ENCODE peak calls at places on chromosomes 4 and X, in four cellular contexts. I is H1, T is GM12878, K is HepG2. F is an unnamed sample.

GRCh38 chr4:86718152-86718551 is 124.0 kb downstream of the PTPN13 start:
- DNase-seq in T (no peak), I (no peak), K (no peak), F (no peak)

GRCh38 chr4:148006025-148006424 is 274.1 kb downstream of the ARHGAP10 start:
- DNase-seq in K (no peak), T (no peak), I (no peak), F (no peak)

GRCh38 chr4:5783486-5783885 is 72.5 kb downstream of the EVC start:
- DNase-seq in I (peak), K (no peak), T (no peak), F (no peak)

GRCh38 chrX:13791559-13791958 is 25.3 kb downstream of the GPM6B start:
- DNase-seq in I (no peak), K (no peak), T (no peak), F (no peak)

GRCh38 chr4:140943486-140943885 is 187.3 kb upstream of the TBC1D9 start:
- DNase-seq in I (no peak), T (no peak), K (no peak), F (no peak)

GRCh38 chr4:79576480-79576803 is 168.4 kb upstream of the GK2 start:
- DNase-seq in T (no peak), I (no peak), K (peak), F (peak)

GRCh38 chr4:11428701-11429571 is at the start of gene HS3ST1:
- DNase-seq in T (no peak), K (no peak), I (peak), F (no peak)

GRCh38 chr4:700587-701264 is 4.9 kb upstream of the PCGF3 start:
- DNase-seq in K (peak), T (no peak), I (no peak), F (no peak)

GRCh38 chr4:54588404-54588803 is 69.4 kb upstream of the KIT start:
- DNase-seq in K (no peak), I (no peak), T (no peak), F (peak)

GRCh38 chrX:140318306-140318705 is 186.6 kb downstream of the SOX3 start:
- DNase-seq in T (no peak), I (no peak), K (no peak), F (no peak)

GRCh38 chr4:3582091-3582475 is 49.9 kb upstream of the LRPAP1 start:
- DNase-seq in K (no peak), I (no peak), T (no peak), F (no peak)

GRCh38 chr4:16225139-16225538 is 1.1 kb downstream of the TAPT1 start:
- DNase-seq in I (no peak), T (no peak), K (no peak), F (no peak)

GRCh38 chr4:23202712-23203247 is 510.0 kb downstream of the GBA3 start:
- DNase-seq in T (no peak), I (no peak), K (no peak), F (no peak)

GRCh38 chrX:25144043-25144940 is 128.5 kb upstream of the ARX start:
- DNase-seq in I (peak), T (no peak), K (peak), F (peak)

GRCh38 chrX:136488706-136489105 is 959 bp downstream of the BRS3 start:
- DNase-seq in T (no peak), K (no peak), I (no peak), F (no peak)

GRCh38 chr4:166658585-166658984 is 575.7 kb downstream of the SPOCK3 start:
- DNase-seq in K (no peak), I (no peak), T (peak), F (no peak)

GRCh38 chr4:96356591-96357360 is 516.9 kb downstream of the PDHA2 start:
- DNase-seq in I (no peak), T (no peak), K (no peak), F (no peak)

GRCh38 chr4:101277661-101278060 is 69.7 kb downstream of the PPP3CA start:
- DNase-seq in T (no peak), K (no peak), I (no peak), F (no peak)

GRCh38 chr4:791866-792630 is 33.9 kb downstream of the CPLX1 start:
- DNase-seq in I (no peak), T (no peak), K (no peak), F (peak)

GRCh38 chrX:144616317-144616716 is 631.0 kb upstream of the SPANXN1 start:
- DNase-seq in K (no peak), I (no peak), T (no peak), F (no peak)

GRCh38 chr4:94452476-94453300 is 946 bp downstream of the PDLIM5 start:
- DNase-seq in I (peak), K (peak), T (no peak), F (peak)

GRCh38 chr4:7987148-7987989 is 47.7 kb upstream of the AFAP1 start:
- DNase-seq in I (peak), K (peak), T (peak), F (peak)

GRCh38 chr4:7985891-7986441 is 46.3 kb upstream of the AFAP1 start:
- DNase-seq in K (peak), I (no peak), T (no peak), F (no peak)

GRCh38 chr4:7988437-7988836 is 48.8 kb upstream of the AFAP1 start:
- DNase-seq in I (no peak), T (no peak), K (no peak), F (no peak)

GRCh38 chr4:7992846-7993245 is 53.2 kb upstream of the AFAP1 start:
- DNase-seq in T (no peak), K (no peak), I (no peak), F (no peak)

GRCh38 chr4:7989654-7990053 is 50.0 kb upstream of the AFAP1 start:
- DNase-seq in K (no peak), T (no peak), I (no peak), F (no peak)
- TF ChIP-seq HDAC6 in K (no peak), T (no peak), I (no peak), F (no peak)

GRCh38 chr4:158724647-158725046 is 1.5 kb upstream of the PPID start:
- DNase-seq in K (no peak), I (no peak), T (no peak), F (no peak)

GRCh38 chr4:158728256-158728655 is 5.1 kb upstream of the PPID start:
- DNase-seq in T (no peak), K (no peak), I (no peak), F (no peak)

GRCh38 chr4:158722917-158723793 is at the start of gene PPID:
- DNase-seq in K (peak), I (peak), T (peak), F (peak)

GRCh38 chr4:158721680-158722079 is 1.5 kb downstream of the PPID start:
- DNase-seq in T (no peak), K (no peak), I (no peak), F (no peak)

DNA sequence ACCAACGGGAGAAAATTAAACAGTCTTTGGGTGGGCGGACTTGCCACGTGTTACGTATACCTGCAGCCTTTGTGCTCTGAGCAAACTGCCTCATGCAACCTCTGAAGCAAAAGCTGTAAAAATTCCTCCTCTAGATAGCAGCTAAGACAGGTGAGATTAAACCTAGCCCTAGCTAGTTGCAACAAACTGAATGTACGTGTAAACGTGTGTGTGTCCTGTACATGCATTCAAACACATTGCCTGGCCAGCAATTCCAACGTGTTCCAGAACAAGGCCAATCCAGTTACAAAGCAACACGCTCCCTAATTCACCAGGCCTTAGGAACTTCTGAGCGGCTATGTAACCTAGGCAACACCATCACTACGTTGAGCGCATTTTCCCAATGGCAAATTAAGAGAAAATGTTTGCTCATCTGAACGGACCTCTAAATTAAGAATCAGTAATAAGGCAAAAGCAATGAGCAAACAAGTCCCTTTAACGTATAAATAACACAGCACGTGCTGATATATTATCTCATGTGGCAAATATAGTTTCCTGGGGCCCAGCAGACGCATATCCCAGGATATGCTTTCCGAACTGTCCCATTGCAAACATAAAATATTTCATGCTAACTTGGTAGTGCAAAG is 792 bp downstream of the PPID start:
- DNase-seq in T (peak), I (no peak), K (peak), F (peak)
- TF ChIP-seq HDAC6 in T (no peak), I (no peak), K (no peak), F (no peak)

DNA sequence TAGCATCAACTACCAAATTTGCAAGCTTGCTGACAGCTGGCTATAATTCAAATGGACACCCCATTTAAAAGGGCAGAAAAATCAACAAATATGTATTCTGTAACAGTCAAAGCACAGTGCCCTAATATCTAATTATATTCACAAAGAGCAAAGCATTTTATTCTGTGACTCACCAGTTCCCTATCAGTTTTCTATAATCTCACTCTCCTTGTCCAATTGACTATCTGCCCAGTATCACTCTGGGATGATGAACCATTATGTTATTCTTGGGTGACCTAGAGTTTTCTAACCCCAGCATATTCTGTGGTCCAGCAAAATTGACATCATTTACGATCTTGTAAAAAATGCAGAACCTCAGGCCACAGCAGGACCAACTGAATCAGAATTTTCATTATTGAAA is 82.0 kb upstream of the FREM3 start:
- DNase-seq in I (no peak), K (no peak), T (no peak), F (no peak)
- TF ChIP-seq HDAC6 in I (no peak), K (no peak), T (no peak), F (no peak)

GRCh38 chrX:20011608-20012007 is 20.7 kb upstream of the BCLAF3 start:
- DNase-seq in T (no peak), I (no peak), K (no peak), F (no peak)

GRCh38 chrX:20019672-20020365 is 29.0 kb upstream of the BCLAF3 start:
- DNase-seq in T (no peak), K (no peak), I (no peak), F (no peak)

GRCh38 chrX:20015945-20016617 is 25.2 kb upstream of the BCLAF3 start:
- DNase-seq in T (no peak), K (no peak), I (no peak), F (no peak)

GRCh38 chrX:20016618-20016945 is 25.7 kb upstream of the BCLAF3 start:
- DNase-seq in K (no peak), I (no peak), T (no peak), F (no peak)

DNA sequence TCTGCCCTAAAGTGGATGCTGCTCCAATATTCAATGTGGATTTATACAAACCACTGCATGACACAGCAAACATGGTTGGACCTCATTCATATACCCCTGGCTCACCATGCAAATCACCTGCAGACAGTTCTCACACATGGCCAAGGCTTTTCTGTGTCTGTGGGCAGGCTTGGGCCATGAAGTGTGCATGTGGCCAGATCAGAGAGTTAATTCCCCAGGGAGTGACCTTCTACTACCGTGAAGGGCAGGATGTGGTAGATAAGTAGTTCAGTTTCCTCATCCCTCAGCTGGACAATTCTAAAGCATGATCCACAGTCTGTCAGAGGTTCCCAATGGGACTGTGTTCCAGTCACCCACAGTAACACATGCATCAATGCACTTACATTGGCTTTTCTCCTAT is 24.6 kb upstream of the BCLAF3 start:
- DNase-seq in T (no peak), K (no peak), I (no peak), F (no peak)
- TF ChIP-seq HDAC6 in T (no peak), K (no peak), I (no peak), F (no peak)

GRCh38 chr4:139685180-139685579 is 19.6 kb downstream of the MGST2 start:
- DNase-seq in T (no peak), K (no peak), I (no peak), F (no peak)

GRCh38 chr4:139686130-139686529 is 20.5 kb downstream of the MGST2 start:
- DNase-seq in I (no peak), T (no peak), K (no peak), F (peak)

GRCh38 chr4:139682309-139683210 is 16.9 kb downstream of the MGST2 start:
- DNase-seq in T (no peak), K (no peak), I (no peak), F (peak)

GRCh38 chr4:139686988-139687387 is 21.4 kb downstream of the MGST2 start:
- DNase-seq in K (no peak), T (no peak), I (no peak), F (no peak)

GRCh38 chr4:139684351-139684750 is 18.7 kb downstream of the MGST2 start:
- DNase-seq in T (no peak), K (no peak), I (no peak), F (no peak)
- TF ChIP-seq HDAC6 in T (no peak), K (no peak), I (no peak), F (no peak)

GRCh38 chr4:13484749-13485345 is 707 bp upstream of the RAB28 start:
- DNase-seq in T (no peak), I (no peak), K (peak), F (no peak)
- TF ChIP-seq HDAC6 in T (no peak), I (no peak), K (no peak), F (no peak)

GRCh38 chrX:110268395-110268794 is 49.5 kb downstream of the AMMECR1 start:
- DNase-seq in K (no peak), T (no peak), I (no peak), F (no peak)

GRCh38 chrX:110267874-110268273 is 50.0 kb downstream of the AMMECR1 start:
- DNase-seq in T (no peak), K (no peak), I (no peak), F (no peak)

GRCh38 chrX:110268875-110269274 is 49.0 kb downstream of the AMMECR1 start:
- DNase-seq in I (no peak), T (no peak), K (no peak), F (peak)

DNA sequence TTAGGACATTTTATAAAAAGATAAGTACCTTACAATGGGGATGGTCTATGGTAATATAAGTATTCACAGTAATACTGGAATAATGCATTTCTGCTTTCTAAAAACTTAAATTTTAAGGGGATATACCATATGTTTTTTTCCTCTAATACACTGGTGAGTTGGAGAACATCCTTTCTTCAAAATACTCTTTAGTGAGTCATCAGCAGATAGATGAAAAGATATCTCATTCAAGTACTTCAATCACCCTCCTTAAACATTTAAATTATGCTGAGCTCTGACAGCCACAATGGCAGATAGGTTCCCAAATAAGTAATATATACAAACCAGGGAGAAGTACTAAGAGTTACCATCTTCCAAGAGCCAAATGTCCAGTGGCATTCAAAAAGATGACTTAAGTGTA is 52.3 kb downstream of the AMMECR1 start:
- DNase-seq in K (no peak), I (no peak), T (no peak), F (no peak)
- TF ChIP-seq HDAC6 in K (no peak), I (no peak), T (no peak), F (no peak)

GRCh38 chrX:29138003-29138402 is 550.8 kb downstream of the IL1RAPL1 start:
- DNase-seq in I (no peak), K (no peak), T (no peak), F (no peak)

GRCh38 chrX:29136904-29137303 is 549.7 kb downstream of the IL1RAPL1 start:
- DNase-seq in K (no peak), T (no peak), I (no peak), F (no peak)
- TF ChIP-seq HDAC6 in K (no peak), T (no peak), I (no peak), F (no peak)

DNA sequence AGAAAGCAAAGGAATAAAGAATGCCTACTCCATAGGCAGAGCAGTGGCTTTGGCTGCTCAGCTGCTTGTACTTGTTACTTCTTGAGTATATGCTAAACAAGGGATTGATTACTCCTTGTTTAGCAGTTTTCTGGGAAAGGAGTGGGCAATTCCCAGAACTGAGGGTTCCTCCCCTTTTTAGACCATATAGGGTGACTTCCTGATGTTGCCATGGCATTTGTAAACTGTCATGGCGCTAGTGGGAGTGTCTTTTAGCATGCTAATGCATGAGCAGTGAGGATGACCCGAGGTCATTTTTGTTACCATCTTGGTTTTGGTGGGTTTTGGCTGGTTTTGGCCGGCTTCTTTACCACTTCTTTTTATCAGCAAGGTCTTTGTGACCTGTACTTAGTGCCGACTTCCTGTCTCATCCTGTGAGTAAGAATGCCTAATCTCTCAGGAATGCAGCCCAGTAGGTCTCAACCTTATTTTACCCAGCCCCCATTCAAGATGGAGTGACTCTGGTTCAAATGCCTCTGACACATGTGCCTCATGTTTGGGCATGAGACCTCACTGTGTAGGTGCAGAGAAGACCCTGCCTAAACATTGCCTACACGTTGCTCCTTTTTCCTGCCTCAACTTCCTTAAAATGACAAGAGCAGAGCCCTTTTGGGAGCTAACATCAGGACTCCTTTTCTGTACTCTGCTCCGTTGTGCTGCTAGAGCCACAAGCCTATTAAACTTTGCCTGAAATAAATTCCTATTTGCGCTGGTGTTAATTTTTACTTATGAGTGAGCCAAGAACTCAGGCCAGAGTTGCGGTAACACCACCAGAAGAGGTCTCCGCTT is 21.0 kb upstream of the UBA6 start:
- DNase-seq in K (no peak), T (no peak), I (no peak), F (peak)
- TF ChIP-seq HDAC6 in K (no peak), T (no peak), I (no peak), F (no peak)

F was measured in K562.